ENCODE peak calls at places on chromosomes 11 and 22, in seven cellular contexts. I, B, K, R, Z, V and T are unnamed samples. For H3K27me3, the result is how much of the 10 kb centered on the place peaks cover.

GRCh38 chr11:121670792-121671275 is 218.1 kb upstream of the SORL1-AS1 start:
- DNase-seq in I (no peak), B (peak), K (no peak), R (no peak), Z (no peak), V (no peak), T (no peak)

GRCh38 chr11:64210301-64211020 is 3.9 kb downstream of the FERMT3 start:
- DNase-seq in I (no peak), B (no peak), K (no peak), R (no peak), Z (no peak), V (no peak), T (peak)

GRCh38 chr22:23236440-23237139 is 56.3 kb downstream of the BCR start:
- DNase-seq in I (no peak), B (no peak), K (no peak), R (no peak), Z (no peak), V (no peak), T (no peak)

GRCh38 chr22:24128631-24129601 is 52.4 kb upstream of the SUSD2 start:
- DNase-seq in I (no peak), B (no peak), K (no peak), R (no peak), Z (no peak), V (no peak), T (no peak)

GRCh38 chr22:37454857-37455686 is 27.8 kb upstream of the ELFN2 start:
- DNase-seq in I (peak), B (no peak), K (no peak), R (no peak), Z (no peak), V (peak), T (no peak)

GRCh38 chr11:30285416-30286121 is 37.3 kb upstream of the ARL14EP start:
- DNase-seq in I (no peak), B (no peak), K (no peak), R (no peak), Z (no peak), V (no peak), T (no peak)

GRCh38 chr11:102560555-102561011 is 30.0 kb upstream of the MMP7 start:
- DNase-seq in I (peak), B (no peak), K (no peak), R (no peak), Z (no peak), V (peak), T (no peak)

GRCh38 chr11:80748207-80748606 is 1307.4 kb upstream of the TENM4 start:
- DNase-seq in I (no peak), B (no peak), K (no peak), R (no peak), Z (no peak), V (no peak), T (no peak)

GRCh38 chr11:60469723-60470122 is 14.1 kb downstream of the MS4A1 start:
- DNase-seq in I (no peak), B (no peak), K (no peak), R (no peak), Z (no peak), V (no peak), T (no peak)

GRCh38 chr22:27791494-27792241 is 9.9 kb downstream of the MN1 start:
- DNase-seq in I (no peak), B (no peak), K (no peak), R (no peak), Z (no peak), V (no peak), T (no peak)

GRCh38 chr11:31805629-31806185 is 5.4 kb downstream of the PAX6 start:
- DNase-seq in I (no peak), B (no peak), K (no peak), R (no peak), Z (peak), V (no peak), T (no peak)

GRCh38 chr11:68002943-68003845 is 703 bp downstream of the UNC93B1 start:
- DNase-seq in I (peak), B (no peak), K (no peak), R (peak), Z (no peak), V (no peak), T (no peak)

GRCh38 chr11:16603890-16604783 is 134.3 kb upstream of the C11orf58 start:
- DNase-seq in I (peak), B (no peak), K (peak), R (peak), Z (peak), V (no peak), T (peak)

GRCh38 chr11:85718991-85719807 is 33.2 kb upstream of the CCDC89 start:
- DNase-seq in I (no peak), B (no peak), K (peak), R (peak), Z (peak), V (peak), T (peak)

GRCh38 chr11:2470495-2470894 is 25.7 kb downstream of the KCNQ1 start:
- DNase-seq in I (no peak), B (no peak), K (no peak), R (no peak), Z (no peak), V (no peak), T (no peak)

GRCh38 chr11:94664336-94664735 is 97.2 kb downstream of the PIWIL4 start:
- DNase-seq in I (no peak), B (no peak), K (no peak), R (no peak), Z (no peak), V (no peak), T (no peak)

GRCh38 chr11:2305862-2306823 is 4.3 kb downstream of the TSPAN32 start:
- DNase-seq in I (no peak), B (no peak), K (peak), R (peak), Z (peak), V (peak), T (peak)

GRCh38 chr11:87722756-87723599 is 452.3 kb downstream of the RAB38 start:
- DNase-seq in I (peak), B (peak), K (no peak), R (no peak), Z (no peak), V (no peak), T (no peak)

GRCh38 chr22:38257170-38257569 is 15.6 kb downstream of the TMEM184B start:
- DNase-seq in I (peak), B (no peak), K (no peak), R (no peak), Z (no peak), V (peak), T (no peak)

GRCh38 chr11:48107188-48107704 is 109.4 kb upstream of the OR4B1 start:
- DNase-seq in I (no peak), B (no peak), K (no peak), R (no peak), Z (peak), V (no peak), T (no peak)

GRCh38 chr22:49925525-49926128 is 7.2 kb downstream of the CRELD2 start:
- DNase-seq in I (no peak), B (no peak), K (no peak), R (no peak), Z (no peak), V (no peak), T (no peak)

GRCh38 chr11:69008774-69009440 is 4.1 kb downstream of the MRGPRF start:
- DNase-seq in I (peak), B (peak), K (peak), R (peak), Z (peak), V (peak), T (peak)

GRCh38 chr11:125092669-125093068 is 18.8 kb downstream of the TMEM218 start:
- DNase-seq in I (no peak), B (no peak), K (no peak), R (no peak), Z (peak), V (no peak), T (no peak)

GRCh38 chr11:10993186-10993585 is 135.3 kb upstream of the ZBED5 start:
- DNase-seq in I (no peak), B (no peak), K (no peak), R (no peak), Z (no peak), V (no peak), T (no peak)

GRCh38 chr11:116512841-116513240 is 259.9 kb downstream of the BUD13 start:
- DNase-seq in I (no peak), B (no peak), K (no peak), R (no peak), Z (no peak), V (no peak), T (no peak)

GRCh38 chr11:64341851-64342791 is 2.1 kb downstream of the CCDC88B start:
- DNase-seq in I (peak), B (peak), K (peak), R (peak), Z (peak), V (peak), T (peak)

GRCh38 chr11:8777907-8778767 is 95.5 kb downstream of the RPL27A start:
- DNase-seq in I (no peak), B (no peak), K (no peak), R (peak), Z (peak), V (no peak), T (peak)

GRCh38 chr11:128824199-128825049 is 42.7 kb downstream of the KCNJ1 start:
- DNase-seq in I (no peak), B (no peak), K (no peak), R (no peak), Z (no peak), V (no peak), T (no peak)

GRCh38 chr11:64762916-64763803 is 3.4 kb upstream of the PYGM start:
- DNase-seq in I (no peak), B (no peak), K (no peak), R (no peak), Z (no peak), V (no peak), T (no peak)

GRCh38 chr11:3836903-3837302 is 3.9 kb downstream of the RHOG start:
- DNase-seq in I (peak), B (no peak), K (no peak), R (peak), Z (no peak), V (no peak), T (peak)

GRCh38 chr22:27028093-27028492 is 370.7 kb downstream of the MIAT start:
- DNase-seq in I (no peak), B (no peak), K (no peak), R (no peak), Z (no peak), V (no peak), T (no peak)

GRCh38 chr11:79438631-79439429 is 2.0 kb downstream of the TENM4 start:
- DNase-seq in I (no peak), B (peak), K (peak), R (peak), Z (no peak), V (no peak), T (peak)

GRCh38 chr11:118606157-118606843 is 1.1 kb upstream of the PHLDB1 start:
- DNase-seq in I (no peak), B (no peak), K (no peak), R (peak), Z (peak), V (no peak), T (peak)
- H3K27me3 ChIP-seq in I (under half), B (under half), K (under half), R (under half), Z (under half), V (under half), T (under half)

DNA sequence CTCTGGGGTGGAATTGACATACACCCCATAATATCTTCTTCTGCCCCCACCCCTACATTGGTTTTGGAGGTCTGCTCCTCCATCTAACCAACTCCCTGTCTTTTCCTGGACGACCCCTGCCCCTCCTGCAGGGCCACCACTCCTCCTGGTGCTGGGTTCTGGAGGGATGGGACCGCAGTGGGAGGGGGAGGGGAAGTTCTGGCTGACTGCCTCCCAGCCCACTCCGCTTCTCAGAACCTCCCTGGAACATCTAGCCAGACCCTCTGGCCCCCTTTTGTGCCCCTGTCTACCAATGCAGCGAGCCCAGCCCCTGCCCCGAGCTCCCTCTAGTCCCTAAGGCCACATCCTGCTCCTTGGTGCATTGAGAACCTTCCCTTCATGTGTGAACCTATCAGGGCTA is 1.2 kb downstream of the MYRF start:
- DNase-seq in I (peak), B (no peak), K (no peak), R (no peak), Z (no peak), V (no peak), T (no peak)
- H3K27me3 ChIP-seq in I (under half), B (under half), K (under half), R (under half), Z (under half), V (under half), T (under half)

DNA sequence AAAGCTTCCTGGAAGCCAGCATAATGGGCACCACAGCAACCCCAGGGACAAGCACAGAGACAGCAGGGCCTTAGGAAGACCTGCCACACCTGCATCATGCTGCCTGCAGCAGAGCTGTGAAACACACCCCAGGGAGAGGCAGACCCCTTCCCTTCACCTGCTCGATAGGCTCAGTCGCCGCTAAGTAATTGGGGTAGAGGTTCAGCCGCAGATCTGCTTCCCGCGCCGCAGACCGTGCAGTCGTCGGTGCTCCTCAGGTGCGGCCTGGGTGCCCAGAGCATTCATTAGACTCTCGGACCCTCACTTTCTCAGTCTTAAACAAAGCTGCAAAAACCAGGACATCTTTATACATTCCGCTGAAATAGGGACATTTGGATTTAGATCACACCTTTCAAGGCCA is 2.9 kb downstream of the DUSP18 start:
- DNase-seq in I (no peak), B (no peak), K (no peak), R (no peak), Z (no peak), V (no peak), T (no peak)
- H3K27me3 ChIP-seq in I (under half), B (under half), K (under half), R (under half), Z (under half), V (under half), T (under half)

DNA sequence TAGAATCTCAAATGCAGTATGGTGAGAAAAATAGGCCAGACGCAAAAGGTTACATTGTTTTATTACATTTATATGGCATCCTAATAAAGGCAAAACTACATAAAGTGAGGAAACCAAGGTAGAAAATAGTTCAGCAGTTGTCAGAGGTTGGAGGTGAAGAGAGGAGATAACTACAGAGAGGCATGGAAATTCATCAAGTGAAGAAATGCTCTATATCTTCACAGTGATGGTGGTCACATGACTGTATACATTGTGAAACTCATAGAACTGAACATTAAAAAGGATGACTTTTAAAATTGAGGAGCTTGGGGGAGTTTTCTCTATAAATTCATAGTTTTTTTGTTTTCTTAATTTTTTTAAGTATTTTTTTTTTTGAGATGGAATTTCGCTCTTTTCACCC is 14.4 kb downstream of the LGR4 start:
- DNase-seq in I (no peak), B (no peak), K (no peak), R (no peak), Z (no peak), V (no peak), T (no peak)
- H3K27me3 ChIP-seq in I (under half), B (under half), K (under half), R (under half), Z (under half), V (under half), T (under half)

GRCh38 chr11:133082851-133083488 is 449.3 kb downstream of the OPCML start:
- DNase-seq in I (peak), B (peak), K (no peak), R (peak), Z (no peak), V (no peak), T (peak)
- H3K27me3 ChIP-seq in I (under half), B (under half), K (under half), R (half or more), Z (under half), V (under half), T (under half)

GRCh38 chr11:112216591-112217105 is 9.6 kb upstream of the PTS start:
- DNase-seq in I (peak), B (no peak), K (no peak), R (no peak), Z (no peak), V (peak), T (no peak)
- H3K27me3 ChIP-seq in I (under half), B (under half), K (under half), R (under half), Z (under half), V (under half), T (under half)